ENCODE peak calls at places on chromosomes 1 and 21, in four cellular contexts. One of them, this sample, is unnamed.

GRCh38 chr1:215132156-215132555 is 49.6 kb downstream of the KCNK2 start:
- DNase-seq in fibroblast of pulmonary artery: no peak
- DNase-seq in choroid plexus epithelial cell: no peak
- DNase-seq in tibial artery: no peak
- DNase-seq in this sample: no peak

GRCh38 chr1:244659694-244660093 is 6.8 kb downstream of the DESI2 start:
- DNase-seq in fibroblast of pulmonary artery: no peak
- DNase-seq in choroid plexus epithelial cell: no peak
- DNase-seq in tibial artery: no peak
- DNase-seq in this sample: no peak

GRCh38 chr1:12127206-12127810 is 39.5 kb upstream of the TNFRSF1B start:
- DNase-seq in fibroblast of pulmonary artery: no peak
- DNase-seq in choroid plexus epithelial cell: no peak
- DNase-seq in tibial artery: no peak
- DNase-seq in this sample: no peak

GRCh38 chr1:59105548-59106507 is 191.1 kb upstream of the FGGY start:
- DNase-seq in fibroblast of pulmonary artery: no peak
- DNase-seq in choroid plexus epithelial cell: no peak
- DNase-seq in tibial artery: no peak
- DNase-seq in this sample: no peak

GRCh38 chr1:6730889-6731288 is 29.3 kb upstream of the DNAJC11 start:
- DNase-seq in fibroblast of pulmonary artery: no peak
- DNase-seq in choroid plexus epithelial cell: no peak
- DNase-seq in tibial artery: no peak
- DNase-seq in this sample: no peak

GRCh38 chr1:110243581-110243980 is 33.5 kb downstream of the KCNC4 start:
- DNase-seq in fibroblast of pulmonary artery: no peak
- DNase-seq in choroid plexus epithelial cell: no peak
- DNase-seq in tibial artery: peak; percentile 71
- DNase-seq in this sample: peak; percentile 72

GRCh38 chr1:247373721-247374141 is 42.1 kb upstream of the ZNF496 start:
- DNase-seq in fibroblast of pulmonary artery: peak; percentile 49
- DNase-seq in choroid plexus epithelial cell: peak; percentile 62
- DNase-seq in tibial artery: no peak
- DNase-seq in this sample: peak; percentile 55

GRCh38 chr1:34747638-34747941 is 7.3 kb upstream of the GJB5 start:
- DNase-seq in fibroblast of pulmonary artery: no peak
- DNase-seq in choroid plexus epithelial cell: no peak
- DNase-seq in tibial artery: no peak
- DNase-seq in this sample: no peak

GRCh38 chr1:112722601-112723510 is 7.7 kb upstream of the PPM1J start:
- DNase-seq in fibroblast of pulmonary artery: peak; percentile 75
- DNase-seq in choroid plexus epithelial cell: peak; percentile 56
- DNase-seq in tibial artery: peak; percentile 61
- DNase-seq in this sample: no peak

GRCh38 chr1:204870165-204870912 is at the start of gene NFASC:
- DNase-seq in fibroblast of pulmonary artery: no peak
- DNase-seq in choroid plexus epithelial cell: no peak
- DNase-seq in tibial artery: no peak
- DNase-seq in this sample: no peak

GRCh38 chr1:36905941-36906340 is 128.4 kb downstream of the GRIK3 start:
- DNase-seq in fibroblast of pulmonary artery: no peak
- DNase-seq in choroid plexus epithelial cell: no peak
- DNase-seq in tibial artery: peak; percentile 13
- DNase-seq in this sample: no peak

GRCh38 chr1:168408531-168409242 is 128.0 kb downstream of the TBX19 start:
- DNase-seq in fibroblast of pulmonary artery: peak; percentile 9
- DNase-seq in choroid plexus epithelial cell: peak; percentile 21
- DNase-seq in tibial artery: no peak
- DNase-seq in this sample: peak; percentile 91

GRCh38 chr1:110224240-110224995 is 14.3 kb downstream of the KCNC4 start:
- DNase-seq in fibroblast of pulmonary artery: no peak
- DNase-seq in choroid plexus epithelial cell: no peak
- DNase-seq in tibial artery: no peak
- DNase-seq in this sample: no peak

GRCh38 chr21:28789571-28789970 is 203.1 kb downstream of the LTN1 start:
- DNase-seq in fibroblast of pulmonary artery: no peak
- DNase-seq in choroid plexus epithelial cell: no peak
- DNase-seq in tibial artery: no peak
- DNase-seq in this sample: no peak

GRCh38 chr1:83548311-83548710 is 450.6 kb downstream of the TTLL7 start:
- DNase-seq in fibroblast of pulmonary artery: no peak
- DNase-seq in choroid plexus epithelial cell: no peak
- DNase-seq in tibial artery: no peak
- DNase-seq in this sample: no peak

GRCh38 chr1:104264506-104264905 is 514.8 kb downstream of the AMY1C start:
- DNase-seq in fibroblast of pulmonary artery: no peak
- DNase-seq in choroid plexus epithelial cell: no peak
- DNase-seq in tibial artery: no peak
- DNase-seq in this sample: no peak

GRCh38 chr1:43000271-43000670 is 41.6 kb upstream of the SLC2A1 start:
- DNase-seq in fibroblast of pulmonary artery: no peak
- DNase-seq in choroid plexus epithelial cell: no peak
- DNase-seq in tibial artery: no peak
- DNase-seq in this sample: no peak

GRCh38 chr1:207787776-207788175 is 35.9 kb downstream of the CD46 start:
- DNase-seq in fibroblast of pulmonary artery: no peak
- DNase-seq in choroid plexus epithelial cell: peak; percentile 21
- DNase-seq in tibial artery: no peak
- DNase-seq in this sample: peak; percentile 53

GRCh38 chr1:28322209-28322608 is 6.6 kb upstream of the MED18 start:
- DNase-seq in fibroblast of pulmonary artery: no peak
- DNase-seq in choroid plexus epithelial cell: no peak
- DNase-seq in tibial artery: no peak
- DNase-seq in this sample: peak; percentile 56

GRCh38 chr1:239558559-239558958 is 172.2 kb downstream of the CHRM3 start:
- DNase-seq in fibroblast of pulmonary artery: no peak
- DNase-seq in choroid plexus epithelial cell: no peak
- DNase-seq in tibial artery: no peak
- DNase-seq in this sample: peak; percentile 21

GRCh38 chr1:246566808-246567154 is 525 bp downstream of the CNST start:
- DNase-seq in fibroblast of pulmonary artery: peak; percentile 37
- DNase-seq in choroid plexus epithelial cell: peak; percentile 40
- DNase-seq in tibial artery: no peak
- DNase-seq in this sample: no peak

GRCh38 chr1:19398309-19398760 is 86.2 kb downstream of the SLC66A1 start:
- DNase-seq in fibroblast of pulmonary artery: peak; percentile 88
- DNase-seq in choroid plexus epithelial cell: peak; percentile 99
- DNase-seq in tibial artery: peak; percentile 76
- DNase-seq in this sample: peak; percentile 86

GRCh38 chr1:2128189-2128901 is 66.2 kb downstream of the FAAP20 start:
- DNase-seq in fibroblast of pulmonary artery: no peak
- DNase-seq in choroid plexus epithelial cell: no peak
- DNase-seq in tibial artery: no peak
- DNase-seq in this sample: no peak

GRCh38 chr1:74422379-74423155 is 89.8 kb downstream of the LRRC53 start:
- DNase-seq in fibroblast of pulmonary artery: no peak
- DNase-seq in choroid plexus epithelial cell: no peak
- DNase-seq in tibial artery: no peak
- DNase-seq in this sample: peak; percentile 2

GRCh38 chr1:44359234-44359937 is 4.3 kb upstream of the ERI3 start:
- DNase-seq in fibroblast of pulmonary artery: no peak
- DNase-seq in choroid plexus epithelial cell: no peak
- DNase-seq in tibial artery: no peak
- DNase-seq in this sample: peak; percentile 21

GRCh38 chr1:234672349-234673135 is 62.6 kb upstream of the IRF2BP2 start:
- DNase-seq in fibroblast of pulmonary artery: no peak
- DNase-seq in choroid plexus epithelial cell: no peak
- DNase-seq in tibial artery: no peak
- DNase-seq in this sample: no peak
- H3K4me3 ChIP-seq in fibroblast of pulmonary artery: no peak overlapping the region
- H3K4me3 ChIP-seq in choroid plexus epithelial cell: no peak overlapping the region
- H3K4me3 ChIP-seq in tibial artery: no peak overlapping the region
- H3K4me3 ChIP-seq in this sample: no peak overlapping the region

GRCh38 chr1:26530540-26530897 is 958 bp downstream of the RPS6KA1 start:
- DNase-seq in fibroblast of pulmonary artery: no peak
- DNase-seq in choroid plexus epithelial cell: no peak
- DNase-seq in tibial artery: no peak
- DNase-seq in this sample: peak; percentile 21

GRCh38 chr1:26529405-26529654 is 231 bp upstream of the RPS6KA1 start:
- DNase-seq in fibroblast of pulmonary artery: no peak
- DNase-seq in choroid plexus epithelial cell: no peak
- DNase-seq in tibial artery: no peak
- DNase-seq in this sample: no peak

GRCh38 chr1:26531651-26532131 is 2.1 kb downstream of the RPS6KA1 start:
- DNase-seq in fibroblast of pulmonary artery: no peak
- DNase-seq in choroid plexus epithelial cell: no peak
- DNase-seq in tibial artery: no peak
- DNase-seq in this sample: peak; percentile 45

GRCh38 chr1:26529655-26530539 is at the start of gene RPS6KA1:
- DNase-seq in fibroblast of pulmonary artery: peak; percentile 29
- DNase-seq in choroid plexus epithelial cell: peak; percentile 19
- DNase-seq in tibial artery: no peak
- DNase-seq in this sample: peak; percentile 60

DNA sequence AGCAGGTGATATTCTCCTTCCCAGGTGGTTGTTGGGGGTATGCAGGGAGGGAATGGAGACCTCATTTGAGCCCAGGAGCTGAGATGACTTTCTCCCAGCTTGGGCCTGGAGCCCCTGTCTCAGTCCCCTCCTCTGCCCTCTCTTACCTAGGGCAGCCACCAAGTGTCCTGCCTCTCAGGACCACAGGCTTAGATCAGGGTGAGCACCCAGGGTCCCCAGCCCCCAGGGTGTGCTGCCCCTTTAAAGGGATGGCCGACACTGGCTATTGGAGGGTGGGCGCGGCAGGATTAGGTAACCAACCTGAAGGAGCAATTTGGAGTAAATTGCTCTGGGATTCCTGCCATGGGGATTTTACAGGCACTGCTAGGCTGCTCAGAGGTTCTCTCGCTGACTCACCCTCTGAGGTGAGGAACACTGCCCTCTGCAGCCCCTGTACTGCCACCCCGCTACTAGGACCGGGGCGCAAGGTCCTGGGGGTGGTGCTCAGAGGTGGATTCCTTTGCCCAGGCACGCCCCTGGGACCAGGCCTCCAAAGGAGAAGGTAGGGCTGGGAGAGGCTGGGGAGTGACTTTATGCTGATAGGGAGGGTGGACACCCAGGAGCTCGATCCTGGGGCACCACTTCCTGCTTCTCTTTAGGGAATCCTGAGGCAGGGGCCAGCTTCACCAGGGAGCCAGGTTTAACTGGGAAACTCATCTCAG is 1.5 kb downstream of the RPS6KA1 start:
- DNase-seq in fibroblast of pulmonary artery: peak; percentile 42
- DNase-seq in choroid plexus epithelial cell: peak; percentile 48
- DNase-seq in tibial artery: no peak
- DNase-seq in this sample: peak; percentile 90
- TF ChIP-seq CTCF in fibroblast of pulmonary artery: peak; percentile 21
- TF ChIP-seq CTCF in choroid plexus epithelial cell: peak; percentile 30
- TF ChIP-seq CTCF in tibial artery: no peak
- TF ChIP-seq CTCF in this sample: peak; percentile 35

GRCh38 chr1:192580351-192580962 is 4.9 kb downstream of the RGS1 start:
- DNase-seq in fibroblast of pulmonary artery: peak; percentile 83
- DNase-seq in choroid plexus epithelial cell: peak; percentile 84
- DNase-seq in tibial artery: no peak
- DNase-seq in this sample: peak; percentile 69
- H3K4me3 ChIP-seq in fibroblast of pulmonary artery: no peak overlapping the region
- H3K4me3 ChIP-seq in choroid plexus epithelial cell: no peak overlapping the region
- H3K4me3 ChIP-seq in tibial artery: no peak overlapping the region
- H3K4me3 ChIP-seq in this sample: no peak overlapping the region

GRCh38 chr1:94596260-94596659 is 54.7 kb upstream of the F3 start:
- DNase-seq in fibroblast of pulmonary artery: no peak
- DNase-seq in choroid plexus epithelial cell: no peak
- DNase-seq in tibial artery: no peak
- DNase-seq in this sample: no peak
- TF ChIP-seq CTCF in fibroblast of pulmonary artery: no peak
- TF ChIP-seq CTCF in choroid plexus epithelial cell: peak; percentile 12
- TF ChIP-seq CTCF in tibial artery: no peak
- TF ChIP-seq CTCF in this sample: no peak

GRCh38 chr21:29942033-29942432 is 2.2 kb upstream of the GRIK1 start:
- DNase-seq in fibroblast of pulmonary artery: no peak
- DNase-seq in choroid plexus epithelial cell: no peak
- DNase-seq in tibial artery: no peak
- DNase-seq in this sample: no peak

GRCh38 chr21:29940993-29941392 is 1.2 kb upstream of the GRIK1 start:
- DNase-seq in fibroblast of pulmonary artery: no peak
- DNase-seq in choroid plexus epithelial cell: no peak
- DNase-seq in tibial artery: no peak
- DNase-seq in this sample: no peak

GRCh38 chr21:29943885-29944284 is 4.1 kb upstream of the GRIK1 start:
- DNase-seq in fibroblast of pulmonary artery: no peak
- DNase-seq in choroid plexus epithelial cell: peak; percentile 13
- DNase-seq in tibial artery: no peak
- DNase-seq in this sample: peak; percentile 14

GRCh38 chr21:29939859-29940245 is at the start of gene GRIK1:
- DNase-seq in fibroblast of pulmonary artery: no peak
- DNase-seq in choroid plexus epithelial cell: peak; percentile 10
- DNase-seq in tibial artery: no peak
- DNase-seq in this sample: peak; percentile 15

DNA sequence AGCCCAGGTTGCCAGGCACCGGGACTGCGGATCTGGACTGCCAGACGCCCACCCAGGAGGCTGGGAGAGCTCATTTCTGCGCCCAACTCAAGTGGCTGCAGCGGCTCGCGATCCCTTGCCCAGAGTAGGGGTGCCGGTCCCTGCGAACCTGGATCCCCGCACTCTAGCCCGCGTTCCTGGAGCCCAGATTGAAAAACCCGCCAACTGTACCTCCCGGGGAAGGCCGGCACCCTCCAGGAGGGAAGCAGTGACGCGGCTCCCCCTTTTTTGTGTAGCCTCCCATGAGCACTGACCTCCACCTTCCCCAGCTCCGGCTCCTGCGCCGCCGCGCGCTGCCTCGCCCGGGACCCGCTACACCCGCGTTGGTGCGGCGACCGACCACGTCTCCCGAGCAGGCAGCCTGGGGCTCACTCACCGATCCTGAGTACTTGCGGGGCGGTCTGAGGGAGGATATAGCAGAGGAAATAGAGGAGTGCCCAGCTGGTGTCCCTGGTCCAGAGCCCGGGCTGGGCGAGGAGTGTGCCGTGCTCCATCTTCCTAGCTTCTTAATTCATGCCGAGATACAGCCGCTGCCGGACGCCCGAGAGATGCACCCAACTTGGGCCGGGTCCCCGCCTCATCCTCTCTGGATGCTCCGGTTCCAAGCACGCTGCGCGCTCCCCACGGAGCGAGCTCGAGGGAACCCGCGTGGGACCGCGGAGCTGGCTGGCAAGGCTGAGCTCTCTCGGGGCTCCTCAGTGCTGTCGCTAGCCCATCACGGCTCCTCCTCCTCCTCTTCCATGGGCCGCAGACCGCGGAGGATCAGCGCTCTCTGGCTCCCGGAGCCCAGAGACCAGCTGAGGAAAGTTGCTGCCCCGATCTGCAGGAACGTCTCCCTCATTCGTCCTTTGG is 583 bp downstream of the GRIK1 start:
- DNase-seq in fibroblast of pulmonary artery: no peak
- DNase-seq in choroid plexus epithelial cell: peak; percentile 12
- DNase-seq in tibial artery: no peak
- DNase-seq in this sample: peak; percentile 5
- H3K4me3 ChIP-seq in fibroblast of pulmonary artery: peak overlapping the region; percentile 2
- H3K4me3 ChIP-seq in choroid plexus epithelial cell: peak overlapping the region; percentile 45
- H3K4me3 ChIP-seq in tibial artery: peak overlapping the region; percentile 26
- H3K4me3 ChIP-seq in this sample: peak overlapping the region; percentile 16

GRCh38 chr1:39491146-39491921 is at the start of gene BMP8A:
- DNase-seq in fibroblast of pulmonary artery: peak; percentile 33
- DNase-seq in choroid plexus epithelial cell: peak; percentile 38
- DNase-seq in tibial artery: peak; percentile 74
- DNase-seq in this sample: peak; percentile 64
- TF ChIP-seq CTCF in fibroblast of pulmonary artery: no peak
- TF ChIP-seq CTCF in choroid plexus epithelial cell: no peak
- TF ChIP-seq CTCF in tibial artery: no peak
- TF ChIP-seq CTCF in this sample: no peak

GRCh38 chr1:200351826-200352549 is 57.8 kb downstream of the ZNF281 start:
- DNase-seq in fibroblast of pulmonary artery: peak; percentile 99
- DNase-seq in choroid plexus epithelial cell: peak; percentile 98
- DNase-seq in tibial artery: no peak
- DNase-seq in this sample: peak; percentile 58
- H3K4me3 ChIP-seq in fibroblast of pulmonary artery: peak overlapping the region; percentile 36
- H3K4me3 ChIP-seq in choroid plexus epithelial cell: peak overlapping the region; percentile 39
- H3K4me3 ChIP-seq in tibial artery: no peak overlapping the region
- H3K4me3 ChIP-seq in this sample: no peak overlapping the region